ENCODE peak calls at places on chromosomes 13 and 19, in nine cellular contexts. V is HCT116, P is Panc1, N is suprapubic skin, H is HL-60, R is GM23338, O is H1, K is breast epithelium, B is transverse colon. M is an unnamed sample.

GRCh38 chr19:42323852-42324654 is 1.4 kb upstream of the MEGF8 start:
- DNase-seq in V (no peak), P (no peak), N (no peak), H (peak), R (peak), O (no peak), K (no peak), B (peak), M (no peak)

GRCh38 chr19:38718747-38719543 is 25.3 kb downstream of the CAPN12 start:
- DNase-seq in V (no peak), P (no peak), N (no peak), H (no peak), R (peak), O (no peak), K (no peak), B (no peak), M (no peak)

GRCh38 chr13:29791997-29792775 is 58.2 kb downstream of the UBL3 start:
- DNase-seq in V (no peak), P (no peak), N (no peak), H (no peak), R (no peak), O (no peak), K (no peak), B (no peak), M (no peak)

GRCh38 chr13:74464656-74465055 is 330.5 kb upstream of the KLF12 start:
- DNase-seq in V (no peak), P (no peak), N (no peak), H (no peak), R (no peak), O (no peak), K (no peak), B (no peak), M (no peak)

GRCh38 chr19:38020331-38020730 is 113.3 kb downstream of the SIPA1L3 start:
- DNase-seq in V (no peak), P (no peak), N (no peak), H (peak), R (no peak), O (no peak), K (no peak), B (no peak), M (no peak)

GRCh38 chr19:54325194-54325621 is 12.2 kb upstream of the LILRA5 start:
- DNase-seq in V (peak), P (peak), N (no peak), H (peak), R (peak), O (no peak), K (no peak), B (no peak), M (no peak)

GRCh38 chr19:33388817-33389573 is 15.5 kb downstream of the CEBPG start:
- DNase-seq in V (no peak), P (no peak), N (peak), H (no peak), R (no peak), O (no peak), K (peak), B (no peak), M (no peak)

GRCh38 chr13:32676242-32676641 is 90.0 kb downstream of the PDS5B start:
- DNase-seq in V (no peak), P (no peak), N (no peak), H (no peak), R (no peak), O (no peak), K (no peak), B (no peak), M (no peak)

GRCh38 chr19:38544569-38545315 is 73.0 kb downstream of the MAP4K1 start:
- DNase-seq in V (peak), P (no peak), N (no peak), H (peak), R (peak), O (no peak), K (no peak), B (no peak), M (peak)

GRCh38 chr19:976476-976875 is 7.7 kb upstream of the WDR18 start:
- DNase-seq in V (no peak), P (no peak), N (no peak), H (no peak), R (no peak), O (no peak), K (no peak), B (no peak), M (no peak)

GRCh38 chr13:47133024-47133445 is 236.2 kb upstream of the HTR2A start:
- DNase-seq in V (no peak), P (no peak), N (no peak), H (no peak), R (no peak), O (no peak), K (no peak), B (no peak), M (no peak)

GRCh38 chr19:19782783-19783182 is 38.8 kb downstream of the ZNF506 start:
- DNase-seq in V (no peak), P (no peak), N (no peak), H (no peak), R (no peak), O (no peak), K (no peak), B (no peak), M (no peak)

GRCh38 chr13:71922191-71922590 is 55.2 kb upstream of the DACH1 start:
- DNase-seq in V (no peak), P (no peak), N (no peak), H (no peak), R (no peak), O (no peak), K (no peak), B (no peak), M (no peak)

GRCh38 chr19:1514986-1515721 is 2.3 kb upstream of the ADAMTSL5 start:
- DNase-seq in V (no peak), P (no peak), N (no peak), H (no peak), R (no peak), O (no peak), K (no peak), B (no peak), M (no peak)

GRCh38 chr19:6099037-6099436 is 11.3 kb downstream of the RFX2 start:
- DNase-seq in V (no peak), P (no peak), N (no peak), H (no peak), R (no peak), O (no peak), K (no peak), B (no peak), M (no peak)

GRCh38 chr19:9018163-9018875 is 8.1 kb upstream of the MUC16 start:
- DNase-seq in V (peak), P (no peak), N (no peak), H (no peak), R (no peak), O (no peak), K (no peak), B (no peak), M (no peak)

GRCh38 chr13:22877421-22877820 is 303.4 kb upstream of the SGCG start:
- DNase-seq in V (no peak), P (no peak), N (no peak), H (no peak), R (no peak), O (no peak), K (no peak), B (no peak), M (no peak)

GRCh38 chr13:107170270-107170931 is 602.5 kb upstream of the ARGLU1 start:
- DNase-seq in V (no peak), P (no peak), N (no peak), H (no peak), R (no peak), O (no peak), K (no peak), B (no peak), M (no peak)

GRCh38 chr19:10604460-10604980 is 17.4 kb upstream of the AP1M2 start:
- DNase-seq in V (no peak), P (no peak), N (no peak), H (peak), R (no peak), O (no peak), K (no peak), B (peak), M (no peak)

GRCh38 chr13:26985285-26985878 is 186.2 kb downstream of the USP12 start:
- DNase-seq in V (peak), P (peak), N (peak), H (peak), R (peak), O (no peak), K (peak), B (peak), M (peak)
- TF ChIP-seq POLR2AphosphoS5 in V (no peak), P (no peak), N (no peak), H (no peak), R (no peak), O (no peak), K (no peak), B (no peak), M (peak)

GRCh38 chr19:16355293-16356043 is 30.8 kb downstream of the KLF2 start:
- DNase-seq in V (no peak), P (no peak), N (no peak), H (peak), R (no peak), O (no peak), K (no peak), B (no peak), M (no peak)
- H3K4me3 ChIP-seq in V (no peak), P (no peak), N (no peak), H (no peak), R (no peak), O (no peak), K (peak), B (no peak), M (no peak)

GRCh38 chr13:49936943-49937273 is 768 bp upstream of the SPRYD7 start:
- DNase-seq in V (no peak), P (no peak), N (peak), H (peak), R (peak), O (no peak), K (no peak), B (no peak), M (no peak)
- TF ChIP-seq POLR2AphosphoS5 in V (no peak), P (no peak), N (no peak), H (no peak), R (no peak), O (no peak), K (no peak), B (no peak), M (no peak)

GRCh38 chr19:36120092-36120983 is 5.1 kb downstream of the TBCB start:
- DNase-seq in V (no peak), P (no peak), N (no peak), H (no peak), R (no peak), O (no peak), K (no peak), B (no peak), M (no peak)
- H3K4me3 ChIP-seq in V (no peak), P (no peak), N (no peak), H (no peak), R (no peak), O (no peak), K (no peak), B (no peak), M (no peak)

GRCh38 chr19:18312021-18312534 is 10.8 kb downstream of the LSM4 start:
- DNase-seq in V (no peak), P (no peak), N (no peak), H (no peak), R (no peak), O (no peak), K (no peak), B (no peak), M (no peak)
- TF ChIP-seq POLR2AphosphoS5 in V (no peak), P (no peak), N (no peak), H (no peak), R (no peak), O (no peak), K (no peak), B (no peak), M (no peak)

GRCh38 chr19:45677351-45678230 is 9.6 kb downstream of the GIPR start:
- DNase-seq in V (peak), P (no peak), N (peak), H (peak), R (peak), O (peak), K (peak), B (peak), M (peak)

GRCh38 chr19:45681391-45682015 is 10.2 kb downstream of the SNRPD2 start:
- DNase-seq in V (peak), P (no peak), N (peak), H (peak), R (peak), O (no peak), K (peak), B (peak), M (peak)

GRCh38 chr19:45676851-45677263 is 8.8 kb downstream of the GIPR start:
- DNase-seq in V (no peak), P (no peak), N (no peak), H (no peak), R (peak), O (no peak), K (no peak), B (peak), M (no peak)

GRCh38 chr19:45682908-45683307 is 8.8 kb downstream of the SNRPD2 start:
- DNase-seq in V (no peak), P (no peak), N (no peak), H (no peak), R (no peak), O (no peak), K (no peak), B (no peak), M (no peak)

GRCh38 chr19:45682117-45682516 is 9.6 kb downstream of the SNRPD2 start:
- DNase-seq in V (no peak), P (no peak), N (no peak), H (no peak), R (no peak), O (no peak), K (no peak), B (no peak), M (no peak)
- H3K4me3 ChIP-seq in V (peak), P (peak), N (no peak), H (no peak), R (peak), O (no peak), K (no peak), B (no peak), M (peak)

M was measured in prostate gland.